ENCODE peak calls at places on chromosome 6, in seven cellular contexts. B, T, C, I, X, D and Z are unnamed samples.

GRCh38 chr6:3825851-3826581 is 23.2 kb upstream of the FAM50B start:
- DNase-seq in X (peak; percentile 90), B (peak; percentile 90), C (no peak), I (no peak), T (peak; percentile 73), D (no peak), Z (peak; percentile 56)

GRCh38 chr6:143429970-143430369 is 20.5 kb downstream of the ADAT2 start:
- DNase-seq in X (no peak), B (no peak), T (no peak), C (no peak), D (no peak), I (no peak), Z (no peak)

GRCh38 chr6:39167866-39168625 is 53.1 kb upstream of the SAYSD1 start:
- DNase-seq in X (no peak), T (no peak), B (no peak), I (no peak), D (no peak), C (no peak), Z (no peak)

GRCh38 chr6:24205020-24205492 is 79.0 kb downstream of the NRSN1 start:
- DNase-seq in B (no peak), C (peak; percentile 32), D (peak; percentile 10), I (peak; percentile 58), X (peak; percentile 11), T (peak; percentile 31), Z (peak; percentile 29)

GRCh38 chr6:26613717-26614683 is 17.2 kb downstream of the ABT1 start:
- DNase-seq in D (no peak), I (peak; percentile 35), C (no peak), B (no peak), T (no peak), X (peak; percentile 21), Z (no peak)

GRCh38 chr6:154815938-154816820 is 83.0 kb downstream of the SCAF8 start:
- DNase-seq in B (no peak), C (no peak), D (no peak), I (no peak), T (no peak), X (no peak), Z (no peak)

GRCh38 chr6:118591897-118592296 is 43.8 kb downstream of the PLN start:
- DNase-seq in I (no peak), X (no peak), C (no peak), B (no peak), T (no peak), D (no peak), Z (no peak)

GRCh38 chr6:64803470-64804166 is 903.4 kb downstream of the EYS start:
- DNase-seq in X (no peak), B (no peak), I (no peak), C (no peak), D (no peak), T (no peak), Z (no peak)

GRCh38 chr6:142846459-142846831 is 98.5 kb downstream of the HIVEP2 start:
- DNase-seq in C (no peak), T (no peak), X (no peak), B (no peak), D (no peak), I (no peak), Z (no peak)

GRCh38 chr6:7073810-7074525 is 33.8 kb upstream of the RREB1 start:
- DNase-seq in D (peak; percentile 57), I (no peak), T (peak; percentile 70), C (no peak), X (peak; percentile 36), B (peak; percentile 73), Z (no peak)

GRCh38 chr6:55473722-55474121 is 105.3 kb downstream of the HMGCLL1 start:
- DNase-seq in I (no peak), D (no peak), C (no peak), B (no peak), X (no peak), T (no peak), Z (no peak)

GRCh38 chr6:108115598-108116058 is 41.1 kb upstream of the OSTM1 start:
- DNase-seq in D (no peak), B (peak; percentile 76), C (peak; percentile 69), T (peak; percentile 42), X (peak; percentile 68), I (peak; percentile 39), Z (peak; percentile 62)

GRCh38 chr6:109240370-109241084 is 141.7 kb downstream of the CD164 start:
- DNase-seq in I (no peak), C (no peak), B (no peak), D (no peak), T (no peak), X (no peak), Z (no peak)

GRCh38 chr6:56832225-56832624 is 122.7 kb upstream of the BEND6 start:
- DNase-seq in D (no peak), B (no peak), C (no peak), I (no peak), X (no peak), T (no peak), Z (no peak)

GRCh38 chr6:108735310-108735990 is 112.8 kb upstream of the ARMC2 start:
- DNase-seq in X (no peak), I (no peak), T (no peak), B (no peak), D (no peak), C (no peak), Z (no peak)

GRCh38 chr6:84033523-84034451 is at the start of gene MRAP2:
- DNase-seq in T (peak; percentile 33), B (peak; percentile 76), D (no peak), I (peak; percentile 53), C (peak; percentile 64), X (peak; percentile 55), Z (peak; percentile 65)

GRCh38 chr6:32886674-32887383 is 32.8 kb downstream of the PSMB9 start:
- DNase-seq in I (no peak), B (no peak), T (peak; percentile 52), D (no peak), C (no peak), X (peak; percentile 61), Z (no peak)

GRCh38 chr6:71300561-71301168 is 12.1 kb downstream of the OGFRL1 start:
- DNase-seq in B (no peak), C (no peak), D (no peak), T (no peak), I (no peak), X (no peak), Z (no peak)
- H3K36me3 ChIP-seq in B (peaks cover 48% of the 10 kb centered on the region), C (peaks cover 8% of the 10 kb centered on the region), D (no peaks in the 10 kb centered on the region), T (no peaks in the 10 kb centered on the region), I (no peaks in the 10 kb centered on the region), X (peaks cover 3% of the 10 kb centered on the region), Z (peaks cover 15% of the 10 kb centered on the region)

DNA sequence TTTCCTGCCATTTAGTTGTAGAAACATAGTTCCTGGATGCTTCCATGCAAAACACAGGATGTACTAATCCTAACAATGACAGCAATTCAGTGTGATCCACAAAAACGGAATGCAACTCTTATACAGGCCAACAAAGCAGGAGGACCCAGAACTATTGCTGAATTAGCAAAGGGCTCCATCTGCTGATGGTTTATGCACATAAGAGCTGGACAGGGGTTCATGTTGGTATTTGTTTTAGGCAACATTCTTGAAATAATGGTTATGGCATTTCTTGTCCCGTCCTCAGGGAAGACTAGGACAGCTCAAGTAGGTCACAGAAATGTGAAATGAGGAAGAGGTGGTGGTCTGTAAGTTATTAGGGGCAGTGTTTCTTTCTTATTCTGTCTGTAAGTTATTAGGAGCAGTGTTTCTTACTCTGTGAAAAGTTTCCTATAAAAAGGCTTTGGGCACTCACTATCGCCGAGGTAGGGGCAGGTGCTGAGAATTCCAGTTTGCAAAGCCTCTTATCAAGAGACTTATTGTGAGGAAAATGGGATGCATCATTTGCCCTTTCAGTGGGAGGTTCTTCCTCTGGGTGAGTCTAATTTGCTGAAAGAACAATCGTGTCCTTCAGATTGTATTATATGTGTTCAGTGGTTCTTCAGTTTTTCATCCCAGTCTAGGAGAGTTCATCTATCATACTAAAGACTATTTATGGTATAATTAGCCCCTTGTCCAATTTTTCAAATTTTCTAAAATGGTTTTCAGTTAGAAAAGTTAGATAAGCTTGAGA is 171.1 kb downstream of the MCHR2 start:
- DNase-seq in D (peak; percentile 25), T (no peak), I (peak; percentile 21), B (no peak), C (peak; percentile 59), X (peak; percentile 10), Z (peak; percentile 30)
- H3K36me3 ChIP-seq in D (no peaks in the 10 kb centered on the region), T (no peaks in the 10 kb centered on the region), I (no peaks in the 10 kb centered on the region), B (no peaks in the 10 kb centered on the region), C (no peaks in the 10 kb centered on the region), X (no peaks in the 10 kb centered on the region), Z (no peaks in the 10 kb centered on the region)

GRCh38 chr6:105321728-105322127 is 81.2 kb downstream of the PREP start:
- DNase-seq in B (no peak), D (no peak), X (no peak), I (no peak), C (no peak), T (no peak), Z (no peak)
- H3K36me3 ChIP-seq in B (peaks cover 40% of the 10 kb centered on the region), D (peaks cover 17% of the 10 kb centered on the region), X (peaks cover 3% of the 10 kb centered on the region), I (no peaks in the 10 kb centered on the region), C (peaks cover 14% of the 10 kb centered on the region), T (no peaks in the 10 kb centered on the region), Z (peaks cover 13% of the 10 kb centered on the region)

GRCh38 chr6:144485531-144485930 is 200.4 kb downstream of the UTRN start:
- DNase-seq in C (no peak), T (no peak), D (no peak), I (no peak), X (no peak), B (no peak), Z (no peak)
- H3K36me3 ChIP-seq in C (no peaks in the 10 kb centered on the region), T (no peaks in the 10 kb centered on the region), D (peaks cover 34% of the 10 kb centered on the region), I (peaks cover 7% of the 10 kb centered on the region), X (peaks cover 18% of the 10 kb centered on the region), B (peaks cover 76% of the 10 kb centered on the region), Z (no peaks in the 10 kb centered on the region)

GRCh38 chr6:41593451-41594238 is 44.6 kb upstream of the MDFI start:
- DNase-seq in B (no peak), D (no peak), X (no peak), I (no peak), T (no peak), C (no peak), Z (no peak)

GRCh38 chr6:41596096-41596685 is 42.1 kb upstream of the MDFI start:
- DNase-seq in D (no peak), T (no peak), X (no peak), I (no peak), B (no peak), C (no peak), Z (peak; percentile 4)

GRCh38 chr6:41595166-41595565 is 43.1 kb upstream of the MDFI start:
- DNase-seq in C (no peak), B (no peak), I (no peak), T (no peak), X (no peak), D (no peak), Z (no peak)

GRCh38 chr6:41594766-41595165 is 43.5 kb upstream of the MDFI start:
- DNase-seq in I (no peak), B (no peak), C (no peak), D (no peak), X (no peak), T (no peak), Z (no peak)

DNA sequence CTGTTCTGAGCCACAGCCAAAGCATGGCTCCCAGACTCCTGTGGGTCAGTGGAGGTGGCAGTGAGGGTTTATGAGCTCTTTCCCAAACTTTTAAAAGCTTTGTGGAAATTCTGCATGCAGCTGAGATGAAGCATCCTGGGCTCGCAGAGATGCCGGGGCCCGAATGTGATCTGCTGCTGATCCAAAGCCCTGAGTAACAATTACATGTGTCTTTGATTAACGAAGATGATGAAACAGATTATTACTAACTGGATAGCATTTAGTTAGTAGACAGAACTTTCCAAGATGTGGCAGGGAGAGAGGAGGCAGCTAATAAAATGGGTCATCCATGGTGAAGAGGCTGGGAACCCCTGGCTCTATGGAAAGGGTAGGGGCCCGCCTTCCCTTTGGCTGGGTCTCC is 43.9 kb upstream of the MDFI start:
- DNase-seq in C (no peak), B (no peak), D (no peak), T (no peak), I (no peak), X (no peak), Z (no peak)
- H3K36me3 ChIP-seq in C (peaks cover 29% of the 10 kb centered on the region), B (peaks cover 40% of the 10 kb centered on the region), D (no peaks in the 10 kb centered on the region), T (no peaks in the 10 kb centered on the region), I (peaks cover 39% of the 10 kb centered on the region), X (peaks cover 4% of the 10 kb centered on the region), Z (peaks cover 3% of the 10 kb centered on the region)

GRCh38 chr6:122452509-122452908 is 19.1 kb downstream of the SERINC1 start:
- DNase-seq in T (no peak), D (no peak), X (no peak), I (no peak), C (peak; percentile 52), B (no peak), Z (no peak)
- H3K36me3 ChIP-seq in T (no peaks in the 10 kb centered on the region), D (peaks cover 68% of the 10 kb centered on the region), X (peaks cover 18% of the 10 kb centered on the region), I (peaks cover 9% of the 10 kb centered on the region), C (peaks cover 46% of the 10 kb centered on the region), B (peaks cover 100% of the 10 kb centered on the region), Z (peaks cover 29% of the 10 kb centered on the region)